ENCODE peak calls at places on chromosomes 6 and 20, in four cellular contexts. One of them, this sample, is unnamed.

GRCh38 chr6:154481541-154482013 is 28.9 kb downstream of the CNKSR3 start:
- DNase-seq in naive thymus-derived CD4-positive, alpha-beta T cell: no peak
- DNase-seq in upper lobe of left lung: no peak
- DNase-seq in tibial artery: no peak
- DNase-seq in this sample: no peak

GRCh38 chr6:4403828-4404227 is 268.5 kb upstream of the ECI2 start:
- DNase-seq in tibial artery: no peak
- DNase-seq in naive thymus-derived CD4-positive, alpha-beta T cell: no peak
- DNase-seq in upper lobe of left lung: no peak
- DNase-seq in this sample: no peak

GRCh38 chr6:54801669-54802068 is 44.9 kb upstream of the FAM83B start:
- DNase-seq in upper lobe of left lung: no peak
- DNase-seq in tibial artery: no peak
- DNase-seq in naive thymus-derived CD4-positive, alpha-beta T cell: no peak
- DNase-seq in this sample: no peak

GRCh38 chr6:75498862-75499261 is 5.3 kb upstream of the FILIP1 start:
- DNase-seq in tibial artery: no peak
- DNase-seq in upper lobe of left lung: no peak
- DNase-seq in naive thymus-derived CD4-positive, alpha-beta T cell: no peak
- DNase-seq in this sample: no peak

GRCh38 chr6:48036316-48036715 is 74.7 kb downstream of the PTCHD4 start:
- DNase-seq in naive thymus-derived CD4-positive, alpha-beta T cell: no peak
- DNase-seq in upper lobe of left lung: no peak
- DNase-seq in tibial artery: no peak
- DNase-seq in this sample: no peak

GRCh38 chr6:50816947-50817637 is 1.6 kb upstream of the TFAP2B start:
- DNase-seq in naive thymus-derived CD4-positive, alpha-beta T cell: no peak
- DNase-seq in upper lobe of left lung: no peak
- DNase-seq in tibial artery: no peak
- DNase-seq in this sample: no peak

GRCh38 chr20:21901470-21902275 is 196.2 kb downstream of the PAX1 start:
- DNase-seq in naive thymus-derived CD4-positive, alpha-beta T cell: no peak
- DNase-seq in upper lobe of left lung: no peak
- DNase-seq in tibial artery: peak; percentile 86
- DNase-seq in this sample: no peak

GRCh38 chr6:122548281-122548680 is 61.9 kb upstream of the PKIB start:
- DNase-seq in tibial artery: no peak
- DNase-seq in upper lobe of left lung: no peak
- DNase-seq in naive thymus-derived CD4-positive, alpha-beta T cell: no peak
- DNase-seq in this sample: no peak

GRCh38 chr6:56616967-56617366 is 25.7 kb downstream of the DST start:
- DNase-seq in tibial artery: no peak
- DNase-seq in upper lobe of left lung: no peak
- DNase-seq in naive thymus-derived CD4-positive, alpha-beta T cell: no peak
- DNase-seq in this sample: no peak

GRCh38 chr20:56393133-56393472 is 658 bp downstream of the CSTF1 start:
- DNase-seq in tibial artery: no peak
- DNase-seq in upper lobe of left lung: no peak
- DNase-seq in naive thymus-derived CD4-positive, alpha-beta T cell: no peak
- DNase-seq in this sample: no peak

GRCh38 chr20:58852559-58853271 is at the start of gene GNAS:
- DNase-seq in upper lobe of left lung: peak; percentile 78
- DNase-seq in tibial artery: no peak
- DNase-seq in naive thymus-derived CD4-positive, alpha-beta T cell: peak; percentile 43
- DNase-seq in this sample: peak; percentile 44

GRCh38 chr20:46206025-46206424 is 87.9 kb downstream of the CD40 start:
- DNase-seq in tibial artery: peak; percentile 71
- DNase-seq in upper lobe of left lung: no peak
- DNase-seq in naive thymus-derived CD4-positive, alpha-beta T cell: no peak
- DNase-seq in this sample: no peak

GRCh38 chr6:112235956-112236355 is 18.4 kb downstream of the LAMA4 start:
- DNase-seq in tibial artery: no peak
- DNase-seq in naive thymus-derived CD4-positive, alpha-beta T cell: no peak
- DNase-seq in upper lobe of left lung: no peak
- DNase-seq in this sample: no peak

GRCh38 chr6:112188906-112189305 is 65.5 kb downstream of the LAMA4 start:
- DNase-seq in upper lobe of left lung: no peak
- DNase-seq in naive thymus-derived CD4-positive, alpha-beta T cell: no peak
- DNase-seq in tibial artery: no peak
- DNase-seq in this sample: no peak

GRCh38 chr20:17648782-17649730 is 33.0 kb downstream of the RRBP1 start:
- DNase-seq in naive thymus-derived CD4-positive, alpha-beta T cell: no peak
- DNase-seq in upper lobe of left lung: no peak
- DNase-seq in tibial artery: peak; percentile 66
- DNase-seq in this sample: no peak

GRCh38 chr6:124978451-124979293 is 16.4 kb downstream of the RNF217 start:
- DNase-seq in upper lobe of left lung: no peak
- DNase-seq in naive thymus-derived CD4-positive, alpha-beta T cell: no peak
- DNase-seq in tibial artery: no peak
- DNase-seq in this sample: no peak

GRCh38 chr6:29926081-29926794 is 16.1 kb upstream of the HLA-A start:
- DNase-seq in upper lobe of left lung: no peak
- DNase-seq in tibial artery: no peak
- DNase-seq in naive thymus-derived CD4-positive, alpha-beta T cell: no peak
- DNase-seq in this sample: no peak

GRCh38 chr6:116283191-116283590 is 3.5 kb upstream of the TSPYL1 start:
- DNase-seq in naive thymus-derived CD4-positive, alpha-beta T cell: no peak
- DNase-seq in upper lobe of left lung: no peak
- DNase-seq in tibial artery: no peak
- DNase-seq in this sample: no peak

GRCh38 chr20:19492937-19493336 is 265.1 kb upstream of the RIN2 start:
- DNase-seq in naive thymus-derived CD4-positive, alpha-beta T cell: no peak
- DNase-seq in tibial artery: no peak
- DNase-seq in upper lobe of left lung: no peak
- DNase-seq in this sample: no peak

GRCh38 chr6:111663232-111663631 is 57.6 kb upstream of the TRAF3IP2 start:
- DNase-seq in tibial artery: peak; percentile 82
- DNase-seq in naive thymus-derived CD4-positive, alpha-beta T cell: no peak
- DNase-seq in upper lobe of left lung: no peak
- DNase-seq in this sample: no peak

GRCh38 chr6:32968770-32969684 is 633 bp downstream of the BRD2 start:
- DNase-seq in upper lobe of left lung: peak; percentile 95
- DNase-seq in tibial artery: peak; percentile 83
- DNase-seq in naive thymus-derived CD4-positive, alpha-beta T cell: peak; percentile 33
- DNase-seq in this sample: peak; percentile 33
- H3K9me3 ChIP-seq in upper lobe of left lung: no peaks in the 10 kb centered on the region
- H3K9me3 ChIP-seq in tibial artery: no peaks in the 10 kb centered on the region
- H3K9me3 ChIP-seq in naive thymus-derived CD4-positive, alpha-beta T cell: no peaks in the 10 kb centered on the region
- H3K9me3 ChIP-seq in this sample: no peaks in the 10 kb centered on the region

DNA sequence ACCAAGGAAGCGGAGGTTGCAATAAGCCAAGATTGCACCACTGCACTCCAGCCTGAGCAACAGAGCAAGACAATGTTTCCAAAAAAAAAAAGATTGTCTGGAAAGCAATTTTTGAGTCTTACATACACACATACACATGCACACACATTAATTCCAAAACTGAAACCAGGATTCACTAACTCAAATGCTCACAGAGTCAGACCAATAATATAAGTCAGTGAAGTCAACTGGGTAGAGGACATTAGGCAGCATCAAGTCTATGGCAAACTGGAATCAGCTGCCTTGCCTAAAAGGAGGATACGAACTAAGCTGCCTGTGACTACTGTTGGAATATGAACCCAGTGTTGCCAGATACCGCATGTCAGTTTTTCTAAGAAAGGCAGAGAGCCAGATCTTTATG is 15.7 kb downstream of the REM1 start:
- DNase-seq in tibial artery: no peak
- DNase-seq in upper lobe of left lung: no peak
- DNase-seq in naive thymus-derived CD4-positive, alpha-beta T cell: no peak
- DNase-seq in this sample: no peak
- H3K9me3 ChIP-seq in tibial artery: no peaks in the 10 kb centered on the region
- H3K9me3 ChIP-seq in upper lobe of left lung: no peaks in the 10 kb centered on the region
- H3K9me3 ChIP-seq in naive thymus-derived CD4-positive, alpha-beta T cell: no peaks in the 10 kb centered on the region
- H3K9me3 ChIP-seq in this sample: no peaks in the 10 kb centered on the region

DNA sequence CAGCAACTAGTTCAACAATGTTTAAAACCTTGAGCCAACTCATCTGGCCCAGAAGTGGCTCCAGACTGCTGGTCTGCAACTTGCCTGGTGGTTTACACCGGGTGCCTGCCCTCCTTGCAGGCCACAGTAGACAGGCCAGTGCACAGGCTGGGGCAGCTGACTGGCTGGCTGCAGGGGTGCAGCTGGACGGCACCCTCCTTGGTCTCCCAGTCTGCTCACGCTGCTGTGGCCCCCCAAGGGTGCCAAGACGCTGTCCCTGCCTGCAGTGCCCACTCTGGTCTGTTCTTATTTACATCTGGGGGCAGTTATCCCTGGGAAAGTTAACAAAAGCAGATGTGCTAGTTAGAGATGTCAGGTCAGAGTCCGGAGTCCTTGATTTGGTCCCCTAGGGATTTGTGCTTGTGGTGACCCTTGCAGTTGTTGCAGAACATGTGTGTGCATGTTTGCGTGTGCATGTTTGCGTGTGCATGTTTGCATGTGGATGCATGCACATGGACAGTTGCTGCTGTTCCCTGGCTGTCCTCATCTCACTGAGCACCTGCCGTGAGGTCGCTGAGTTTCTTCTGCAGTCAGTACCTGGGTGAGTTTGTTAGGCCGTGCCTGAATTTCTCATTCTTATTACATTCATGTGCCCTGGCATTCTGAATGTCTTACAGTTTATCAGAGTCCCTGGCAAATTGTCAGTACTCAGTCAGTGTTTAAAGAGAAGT is 48.2 kb upstream of the IRF4 start:
- DNase-seq in upper lobe of left lung: peak; percentile 66
- DNase-seq in naive thymus-derived CD4-positive, alpha-beta T cell: no peak
- DNase-seq in tibial artery: no peak
- DNase-seq in this sample: no peak
- H3K9me3 ChIP-seq in upper lobe of left lung: no peaks in the 10 kb centered on the region
- H3K9me3 ChIP-seq in naive thymus-derived CD4-positive, alpha-beta T cell: no peaks in the 10 kb centered on the region
- H3K9me3 ChIP-seq in tibial artery: no peaks in the 10 kb centered on the region
- H3K9me3 ChIP-seq in this sample: no peaks in the 10 kb centered on the region

GRCh38 chr6:1485678-1486077 is 96.3 kb downstream of the FOXF2 start:
- DNase-seq in naive thymus-derived CD4-positive, alpha-beta T cell: no peak
- DNase-seq in tibial artery: no peak
- DNase-seq in upper lobe of left lung: no peak
- DNase-seq in this sample: no peak

GRCh38 chr6:1486387-1486786 is 97.0 kb downstream of the FOXF2 start:
- DNase-seq in tibial artery: no peak
- DNase-seq in upper lobe of left lung: no peak
- DNase-seq in naive thymus-derived CD4-positive, alpha-beta T cell: no peak
- DNase-seq in this sample: no peak

GRCh38 chr6:1482381-1483166 is 93.2 kb downstream of the FOXF2 start:
- DNase-seq in naive thymus-derived CD4-positive, alpha-beta T cell: no peak
- DNase-seq in upper lobe of left lung: no peak
- DNase-seq in tibial artery: no peak
- DNase-seq in this sample: no peak

GRCh38 chr6:1491025-1491424 is 101.6 kb downstream of the FOXF2 start:
- DNase-seq in tibial artery: no peak
- DNase-seq in upper lobe of left lung: no peak
- DNase-seq in naive thymus-derived CD4-positive, alpha-beta T cell: no peak
- DNase-seq in this sample: no peak

GRCh38 chr6:1487239-1487638 is 97.9 kb downstream of the FOXF2 start:
- DNase-seq in tibial artery: no peak
- DNase-seq in naive thymus-derived CD4-positive, alpha-beta T cell: no peak
- DNase-seq in upper lobe of left lung: no peak
- DNase-seq in this sample: no peak
- H3K9me3 ChIP-seq in tibial artery: no peaks in the 10 kb centered on the region
- H3K9me3 ChIP-seq in naive thymus-derived CD4-positive, alpha-beta T cell: no peaks in the 10 kb centered on the region
- H3K9me3 ChIP-seq in upper lobe of left lung: no peaks in the 10 kb centered on the region
- H3K9me3 ChIP-seq in this sample: no peaks in the 10 kb centered on the region

GRCh38 chr20:37454636-37455035 is 66.4 kb upstream of the NNAT start:
- DNase-seq in tibial artery: no peak
- DNase-seq in upper lobe of left lung: no peak
- DNase-seq in naive thymus-derived CD4-positive, alpha-beta T cell: no peak
- DNase-seq in this sample: no peak

GRCh38 chr20:37456948-37457347 is 64.1 kb upstream of the NNAT start:
- DNase-seq in upper lobe of left lung: no peak
- DNase-seq in naive thymus-derived CD4-positive, alpha-beta T cell: no peak
- DNase-seq in tibial artery: no peak
- DNase-seq in this sample: no peak

GRCh38 chr20:37457928-37458327 is 63.1 kb upstream of the NNAT start:
- DNase-seq in upper lobe of left lung: no peak
- DNase-seq in tibial artery: no peak
- DNase-seq in naive thymus-derived CD4-positive, alpha-beta T cell: no peak
- DNase-seq in this sample: no peak

GRCh38 chr20:37453836-37454235 is 67.2 kb upstream of the NNAT start:
- DNase-seq in naive thymus-derived CD4-positive, alpha-beta T cell: no peak
- DNase-seq in upper lobe of left lung: no peak
- DNase-seq in tibial artery: no peak
- DNase-seq in this sample: no peak

GRCh38 chr20:37455659-37456058 is 65.4 kb upstream of the NNAT start:
- DNase-seq in upper lobe of left lung: no peak
- DNase-seq in tibial artery: no peak
- DNase-seq in naive thymus-derived CD4-positive, alpha-beta T cell: no peak
- DNase-seq in this sample: no peak
- H3K9me3 ChIP-seq in upper lobe of left lung: peaks cover 6% of the 10 kb centered on the region
- H3K9me3 ChIP-seq in tibial artery: peaks cover 15% of the 10 kb centered on the region
- H3K9me3 ChIP-seq in naive thymus-derived CD4-positive, alpha-beta T cell: no peaks in the 10 kb centered on the region
- H3K9me3 ChIP-seq in this sample: peaks cover 12% of the 10 kb centered on the region

GRCh38 chr6:126530777-126531176 is 190.9 kb downstream of the CENPW start:
- DNase-seq in naive thymus-derived CD4-positive, alpha-beta T cell: no peak
- DNase-seq in upper lobe of left lung: no peak
- DNase-seq in tibial artery: no peak
- DNase-seq in this sample: no peak
- H3K9me3 ChIP-seq in naive thymus-derived CD4-positive, alpha-beta T cell: no peaks in the 10 kb centered on the region
- H3K9me3 ChIP-seq in upper lobe of left lung: no peaks in the 10 kb centered on the region
- H3K9me3 ChIP-seq in tibial artery: no peaks in the 10 kb centered on the region
- H3K9me3 ChIP-seq in this sample: no peaks in the 10 kb centered on the region

This sample was measured in T-helper 17 cell.